ENCODE peak calls at places on chromosomes 6 and 20, in five cellular contexts. B, Y, D, F and U are unnamed samples.
A peak's percentile ranks its signal among the peaks of the same experiment; 100 is the strongest.

GRCh38 chr20:3935295-3935955 is 46.2 kb downstream of the PANK2 start:
- DNase-seq in F (no peak), Y (no peak), D (no peak), B (no peak), U (no peak)

GRCh38 chr20:62427172-62428007 is at the start of gene RBBP8NL:
- DNase-seq in Y (no peak), B (no peak), F (peak; percentile 76), D (peak; percentile 98), U (peak; percentile 91)

GRCh38 chr6:71080793-71081192 is 123.9 kb upstream of the B3GAT2 start:
- DNase-seq in F (no peak), D (no peak), Y (no peak), B (no peak), U (no peak)

GRCh38 chr20:47397652-47398301 is 41.3 kb upstream of the ZMYND8 start:
- DNase-seq in Y (no peak), D (no peak), B (no peak), F (no peak), U (no peak)

GRCh38 chr20:62692176-62692575 is 16.5 kb upstream of the NTSR1 start:
- DNase-seq in Y (no peak), B (no peak), D (no peak), F (no peak), U (no peak)

GRCh38 chr6:76481101-76481500 is 408.6 kb upstream of the IMPG1 start:
- DNase-seq in D (no peak), B (no peak), Y (no peak), F (no peak), U (no peak)

GRCh38 chr6:33249732-33250625 is 21.7 kb downstream of the VPS52 start:
- DNase-seq in Y (no peak), B (peak; percentile 78), F (no peak), D (peak; percentile 93), U (no peak)

GRCh38 chr6:121305957-121306607 is 28.2 kb downstream of the TBC1D32 start:
- DNase-seq in D (peak; percentile 50), Y (peak; percentile 3), B (no peak), F (no peak), U (no peak)

GRCh38 chr6:72653032-72653431 is 31.2 kb downstream of the KCNQ5 start:
- DNase-seq in B (no peak), Y (no peak), D (no peak), F (no peak), U (no peak)

GRCh38 chr6:158770948-158771347 is 48.2 kb downstream of the EZR start:
- DNase-seq in D (no peak), F (no peak), B (no peak), Y (no peak), U (no peak)

GRCh38 chr20:57589123-57589727 is 28.3 kb downstream of the PCK1 start:
- DNase-seq in Y (no peak), B (peak; percentile 61), D (no peak), F (no peak), U (no peak)

GRCh38 chr6:127900935-127901334 is at the start of gene THEMIS:
- DNase-seq in F (no peak), Y (no peak), B (peak; percentile 47), D (no peak), U (no peak)

GRCh38 chr6:30590509-30590908 is 19.3 kb downstream of the ABCF1 start:
- DNase-seq in B (no peak), F (no peak), D (no peak), Y (no peak), U (no peak)

GRCh38 chr6:124487778-124488431 is 474.3 kb upstream of the RNF217 start:
- DNase-seq in F (no peak), D (peak; percentile 34), B (no peak), Y (no peak), U (no peak)

GRCh38 chr6:109790131-109790530 is 99.0 kb downstream of the FIG4 start:
- DNase-seq in Y (no peak), B (no peak), F (no peak), D (peak; percentile 29), U (no peak)

GRCh38 chr20:57883761-57884160 is 173.9 kb upstream of the PMEPA1 start:
- DNase-seq in D (no peak), F (no peak), B (no peak), Y (no peak), U (no peak)

GRCh38 chr6:68279793-68280557 is 355.1 kb upstream of the ADGRB3 start:
- DNase-seq in B (no peak), Y (no peak), D (peak; percentile 13), F (no peak), U (peak; percentile 51)

GRCh38 chr6:70236304-70236703 is 66.6 kb downstream of the COL9A1 start:
- DNase-seq in Y (no peak), B (no peak), F (no peak), D (no peak), U (no peak)

GRCh38 chr20:49846206-49846807 is 33.7 kb downstream of the SLC9A8 start:
- DNase-seq in D (peak; percentile 85), F (peak; percentile 33), Y (no peak), B (no peak), U (no peak)

GRCh38 chr6:158854214-158855101 is 35.3 kb upstream of the EZR start:
- DNase-seq in Y (no peak), F (no peak), D (peak; percentile 44), B (no peak), U (no peak)

GRCh38 chr20:3813758-3814581 is 6.4 kb upstream of the AP5S1 start:
- DNase-seq in Y (no peak), F (no peak), D (no peak), B (no peak), U (peak; percentile 38)

GRCh38 chr6:166056637-166057036 is 111.0 kb downstream of the TBXT start:
- DNase-seq in F (no peak), B (no peak), D (no peak), Y (no peak), U (no peak)

GRCh38 chr6:144216668-144217218 is 66.4 kb downstream of the STX11 start:
- DNase-seq in F (no peak), Y (no peak), D (no peak), B (peak; percentile 94), U (peak; percentile 81)

GRCh38 chr20:20329564-20329963 is 38.3 kb upstream of the INSM1 start:
- DNase-seq in Y (no peak), B (no peak), F (no peak), D (no peak), U (no peak)

GRCh38 chr20:46112430-46113020 is 5.6 kb upstream of the CD40 start:
- DNase-seq in B (no peak), F (no peak), Y (no peak), D (no peak), U (no peak)

GRCh38 chr20:47574616-47575401 is 73.1 kb downstream of the NCOA3 start:
- DNase-seq in Y (no peak), B (no peak), D (peak; percentile 26), F (no peak), U (no peak)

GRCh38 chr20:5657190-5657872 is 92.9 kb upstream of the SHLD1 start:
- DNase-seq in B (no peak), Y (no peak), F (peak; percentile 57), D (peak; percentile 98), U (peak; percentile 52)

GRCh38 chr6:56353860-56354259 is 106.5 kb upstream of the COL21A1 start:
- DNase-seq in D (no peak), B (no peak), Y (no peak), F (no peak), U (no peak)

GRCh38 chr20:11057624-11058023 is 383.8 kb upstream of the JAG1 start:
- DNase-seq in F (no peak), B (no peak), Y (no peak), D (no peak), U (no peak)

GRCh38 chr6:139423970-139424667 is 49.7 kb upstream of the CITED2 start:
- DNase-seq in F (no peak), D (no peak), B (no peak), Y (no peak), U (no peak)

GRCh38 chr6:13500264-13500663 is 12.9 kb upstream of the GFOD1 start:
- DNase-seq in F (no peak), D (peak; percentile 49), B (no peak), Y (no peak), U (no peak)

GRCh38 chr20:40938020-40938419 is 90.6 kb upstream of the TOP1 start:
- DNase-seq in B (no peak), D (no peak), Y (no peak), F (no peak), U (no peak)
- TF ChIP-seq CTCF in B (no peak), D (peak; percentile 30), Y (peak; percentile 40), F (no peak), U (no peak)

DNA sequence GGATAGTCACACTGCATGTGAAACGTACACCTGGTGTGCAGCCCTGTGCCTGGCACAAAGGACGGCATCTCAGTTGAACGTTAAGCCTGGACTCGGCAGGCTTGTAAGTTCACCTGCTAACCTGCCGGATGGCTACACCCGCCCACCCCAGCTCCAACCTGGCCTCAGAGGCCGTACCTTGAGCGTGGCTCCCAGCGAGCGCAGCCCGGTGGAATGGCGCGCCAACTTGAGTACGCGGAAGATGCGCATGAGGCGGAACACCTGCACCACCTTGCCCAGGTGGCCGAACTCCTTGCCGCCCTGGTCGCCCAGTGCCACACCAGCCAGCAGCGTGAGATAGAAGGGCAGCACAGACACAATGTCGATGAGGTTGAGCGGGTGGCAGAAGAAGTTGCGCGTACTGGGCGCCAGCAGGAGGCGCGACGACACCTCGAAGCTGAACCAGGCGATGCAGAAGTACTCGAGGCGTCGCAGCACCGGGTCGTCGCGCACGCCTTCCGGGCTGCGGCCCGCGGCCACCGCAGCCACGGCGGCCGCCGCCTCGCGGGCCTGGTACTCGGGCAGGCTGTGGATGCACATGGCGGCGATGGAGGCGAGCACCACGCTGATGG is 3.3 kb downstream of the KCNS1 start:
- DNase-seq in B (peak; percentile 81), D (no peak), F (no peak), Y (peak; percentile 30), U (peak; percentile 72)
- TF ChIP-seq CTCF in B (peak; percentile 23), D (no peak), F (no peak), Y (peak; percentile 29), U (peak; percentile 49)

GRCh38 chr6:167127785-167128531 is 5.1 kb downstream of the CCR6 start:
- DNase-seq in Y (no peak), B (no peak), F (no peak), D (no peak), U (no peak)
- TF ChIP-seq CTCF in Y (peak; percentile 6), B (no peak), F (no peak), D (no peak), U (no peak)

GRCh38 chr20:34629904-34630303 is 47.0 kb downstream of the PIGU start:
- DNase-seq in Y (no peak), B (no peak), F (no peak), D (no peak), U (no peak)
- TF ChIP-seq CTCF in Y (no peak), B (no peak), F (no peak), D (no peak), U (no peak)